ENCODE peak calls at places on chromosomes 3 and 15, in eight cellular contexts. Y, W, R, B, P, G, H and M are unnamed samples. For H3K27me3 and H3K4me1, the result is how much of the 10 kb centered on the place peaks cover.

GRCh38 chr3:14000556-14000955 is 120.7 kb upstream of the WNT7A start:
- DNase-seq in Y (no peak), W (no peak), R (no peak), B (no peak), P (no peak), G (no peak), H (no peak), M (no peak)

GRCh38 chr3:120153294-120153693 is 59.0 kb upstream of the GSK3B start:
- DNase-seq in Y (no peak), W (no peak), R (peak), B (no peak), P (no peak), G (no peak), H (peak), M (no peak)

GRCh38 chr3:106913111-106913698 is 464.0 kb upstream of the CCDC54 start:
- DNase-seq in Y (no peak), W (no peak), R (peak), B (no peak), P (no peak), G (no peak), H (no peak), M (no peak)

GRCh38 chr3:184320099-184320445 is 5.7 kb downstream of the EIF4G1 start:
- DNase-seq in Y (peak), W (peak), R (peak), B (peak), P (peak), G (peak), H (no peak), M (peak)

GRCh38 chr15:85689729-85690128 is 105.0 kb downstream of the KLHL25 start:
- DNase-seq in Y (peak), W (peak), R (peak), B (peak), P (no peak), G (no peak), H (no peak), M (no peak)

GRCh38 chr3:161915283-161915682 is 418.7 kb downstream of the OTOL1 start:
- DNase-seq in Y (no peak), W (no peak), R (no peak), B (no peak), P (no peak), G (no peak), H (no peak), M (no peak)

GRCh38 chr3:58325525-58325992 is 7.1 kb upstream of the PXK start:
- DNase-seq in Y (no peak), W (no peak), R (peak), B (no peak), P (no peak), G (no peak), H (no peak), M (no peak)

GRCh38 chr3:20099020-20099539 is 58.8 kb downstream of the KAT2B start:
- DNase-seq in Y (no peak), W (no peak), R (no peak), B (no peak), P (no peak), G (no peak), H (no peak), M (no peak)

GRCh38 chr15:29550834-29551465 is 271.3 kb downstream of the TJP1 start:
- DNase-seq in Y (no peak), W (no peak), R (no peak), B (no peak), P (no peak), G (no peak), H (no peak), M (no peak)

GRCh38 chr3:187014417-187014864 is 84.1 kb downstream of the ST6GAL1 start:
- DNase-seq in Y (no peak), W (no peak), R (peak), B (no peak), P (no peak), G (no peak), H (no peak), M (peak)

GRCh38 chr3:61966200-61966599 is 404.8 kb downstream of the PTPRG start:
- DNase-seq in Y (no peak), W (no peak), R (peak), B (no peak), P (no peak), G (no peak), H (peak), M (no peak)

GRCh38 chr3:62803276-62803675 is 71.9 kb downstream of the CADPS start:
- DNase-seq in Y (no peak), W (no peak), R (no peak), B (no peak), P (no peak), G (no peak), H (no peak), M (no peak)

GRCh38 chr15:25682349-25682748 is 180.8 kb downstream of the ATP10A start:
- DNase-seq in Y (no peak), W (peak), R (no peak), B (no peak), P (peak), G (no peak), H (no peak), M (no peak)

GRCh38 chr3:63353383-63353782 is 75.3 kb downstream of the SYNPR start:
- DNase-seq in Y (no peak), W (no peak), R (peak), B (no peak), P (no peak), G (no peak), H (no peak), M (no peak)

GRCh38 chr3:40586866-40587265 is 62.1 kb downstream of the ZNF621 start:
- DNase-seq in Y (no peak), W (no peak), R (no peak), B (no peak), P (no peak), G (no peak), H (no peak), M (no peak)

GRCh38 chr15:53522878-53523455 is 236.5 kb downstream of the WDR72 start:
- DNase-seq in Y (no peak), W (no peak), R (no peak), B (no peak), P (peak), G (no peak), H (no peak), M (no peak)

GRCh38 chr3:132006605-132007204 is 28.1 kb downstream of the CPNE4 start:
- DNase-seq in Y (peak), W (no peak), R (peak), B (peak), P (peak), G (no peak), H (no peak), M (no peak)

GRCh38 chr3:181710581-181711255 is 1.0 kb upstream of the SOX2 start:
- DNase-seq in Y (no peak), W (no peak), R (no peak), B (no peak), P (no peak), G (no peak), H (no peak), M (no peak)
- H3K27me3 ChIP-seq in Y (half or more), W (under half), R (under half), B (under half), P (half or more), G (half or more), H (half or more), M (half or more)

GRCh38 chr3:188239035-188239434 is 85.1 kb downstream of the LPP start:
- DNase-seq in Y (no peak), W (no peak), R (no peak), B (no peak), P (no peak), G (no peak), H (no peak), M (peak)

GRCh38 chr3:188239577-188239976 is 85.6 kb downstream of the LPP start:
- DNase-seq in Y (no peak), W (no peak), R (no peak), B (no peak), P (no peak), G (no peak), H (no peak), M (no peak)

GRCh38 chr3:188241883-188242282 is 87.9 kb downstream of the LPP start:
- DNase-seq in Y (no peak), W (no peak), R (no peak), B (no peak), P (no peak), G (no peak), H (no peak), M (no peak)

GRCh38 chr3:188241072-188241471 is 87.1 kb downstream of the LPP start:
- DNase-seq in Y (no peak), W (peak), R (peak), B (no peak), P (peak), G (no peak), H (no peak), M (no peak)

DNA sequence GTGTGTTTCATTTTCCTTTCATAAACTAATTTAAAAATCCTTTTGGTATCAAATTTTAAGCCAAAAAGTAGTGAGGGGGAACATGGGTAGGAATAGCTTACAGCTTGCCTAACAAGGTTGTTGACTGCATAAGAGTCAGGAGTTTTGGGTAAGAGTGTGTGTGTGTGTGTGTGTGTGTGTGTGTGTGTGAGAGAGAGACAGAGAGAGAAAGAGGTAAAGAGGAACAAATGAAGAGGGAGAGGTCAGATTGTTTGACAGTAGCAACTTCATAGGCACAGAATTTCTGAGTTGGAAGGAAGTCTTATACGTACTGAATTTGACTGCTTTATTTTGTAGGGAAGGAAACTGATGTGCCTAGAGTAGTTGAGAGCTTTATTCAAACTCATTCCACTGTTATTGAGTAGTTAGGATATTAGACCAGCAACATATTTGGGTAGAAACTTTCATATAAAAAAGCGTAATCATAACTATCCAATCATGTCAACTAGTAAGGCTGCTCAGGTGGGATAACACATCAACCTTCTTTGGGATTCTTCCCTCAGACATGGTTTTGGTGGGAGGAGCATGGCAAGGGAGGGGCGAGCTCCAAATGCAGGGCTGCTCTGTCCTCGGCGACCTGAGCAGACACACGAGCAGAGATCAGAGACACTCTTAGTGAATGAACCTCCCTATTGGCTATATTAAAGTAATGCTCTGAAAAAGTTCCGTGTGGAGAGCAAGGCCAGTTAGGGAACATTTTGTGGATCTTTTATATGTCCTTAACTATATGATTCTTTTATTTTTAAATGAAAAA is 86.4 kb downstream of the LPP start:
- DNase-seq in Y (no peak), W (peak), R (no peak), B (no peak), P (no peak), G (no peak), H (no peak), M (no peak)
- H3K4me1 ChIP-seq in Y (half or more), W (under half), R (under half), B (under half), P (under half), G (under half), H (under half), M (under half)

DNA sequence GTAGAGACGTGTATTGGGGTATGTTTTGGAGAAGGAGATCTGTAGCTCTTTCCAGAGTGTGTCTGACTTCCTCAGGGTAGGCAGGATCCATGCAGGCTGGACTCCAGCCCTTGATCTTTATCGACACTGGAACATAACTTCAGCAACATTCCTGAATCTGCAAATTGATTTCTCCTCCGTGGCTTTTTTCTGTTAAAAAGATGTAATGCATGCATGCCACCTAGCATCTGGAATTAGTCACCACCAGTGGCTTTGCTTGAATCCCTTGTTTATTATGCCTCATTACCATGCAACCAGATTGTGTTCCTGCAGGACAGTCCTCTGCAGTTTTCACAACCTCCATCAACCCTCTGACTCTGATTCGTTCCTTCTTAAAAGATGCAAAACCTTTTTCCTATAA is 86.1 kb downstream of the CCNL1 start:
- DNase-seq in Y (no peak), W (no peak), R (peak), B (no peak), P (no peak), G (no peak), H (no peak), M (no peak)
- TF ChIP-seq CTCF in Y (no peak), W (no peak), R (no peak), B (no peak), P (no peak), G (no peak), H (no peak), M (no peak)

DNA sequence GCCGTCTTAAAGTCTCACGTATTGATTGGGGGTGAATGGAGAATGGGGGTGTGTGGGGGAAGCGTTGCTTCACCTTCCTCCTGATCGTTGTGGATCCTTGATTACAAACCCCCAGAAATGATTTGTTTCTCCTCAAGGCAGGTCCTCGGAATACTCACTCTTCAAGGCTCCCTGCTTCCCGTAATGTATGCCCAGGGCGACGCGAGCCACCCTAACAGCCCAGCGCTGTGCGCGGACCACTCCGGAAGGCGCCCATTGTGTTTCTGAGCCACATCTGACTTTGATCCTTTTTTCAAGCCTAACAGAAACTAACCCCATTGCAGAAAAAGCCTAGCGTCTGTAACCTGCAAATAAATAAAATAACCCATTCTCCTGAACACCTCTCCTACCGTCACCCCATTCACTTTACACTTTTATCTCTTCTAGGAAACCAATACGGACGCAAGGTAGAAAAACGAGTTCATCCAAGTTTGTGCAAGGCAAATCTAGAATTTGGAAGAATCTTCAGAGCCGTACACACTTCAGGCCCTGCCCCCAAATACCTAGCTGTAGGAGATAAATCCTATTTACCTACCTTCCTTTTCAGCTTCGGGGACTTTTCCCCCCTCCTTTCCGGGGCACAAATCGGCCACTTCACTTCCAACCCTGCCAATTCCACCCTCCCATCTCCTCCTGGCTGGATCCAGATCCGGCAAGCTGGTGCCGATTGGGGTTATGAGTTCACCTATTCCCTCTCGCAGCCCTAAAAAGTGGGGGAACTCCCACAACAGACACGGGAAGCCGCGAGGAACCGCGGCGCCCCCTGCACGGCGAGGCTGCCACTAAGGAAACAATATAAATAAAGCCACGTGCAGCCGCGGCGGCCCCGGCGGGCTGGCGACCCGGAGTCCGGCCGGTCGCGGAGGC is 1.1 kb downstream of the PRTG start:
- DNase-seq in Y (no peak), W (peak), R (no peak), B (peak), P (no peak), G (peak), H (no peak), M (no peak)
- H3K27me3 ChIP-seq in Y (under half), W (under half), R (under half), B (under half), P (under half), G (under half), H (under half), M (under half)

DNA sequence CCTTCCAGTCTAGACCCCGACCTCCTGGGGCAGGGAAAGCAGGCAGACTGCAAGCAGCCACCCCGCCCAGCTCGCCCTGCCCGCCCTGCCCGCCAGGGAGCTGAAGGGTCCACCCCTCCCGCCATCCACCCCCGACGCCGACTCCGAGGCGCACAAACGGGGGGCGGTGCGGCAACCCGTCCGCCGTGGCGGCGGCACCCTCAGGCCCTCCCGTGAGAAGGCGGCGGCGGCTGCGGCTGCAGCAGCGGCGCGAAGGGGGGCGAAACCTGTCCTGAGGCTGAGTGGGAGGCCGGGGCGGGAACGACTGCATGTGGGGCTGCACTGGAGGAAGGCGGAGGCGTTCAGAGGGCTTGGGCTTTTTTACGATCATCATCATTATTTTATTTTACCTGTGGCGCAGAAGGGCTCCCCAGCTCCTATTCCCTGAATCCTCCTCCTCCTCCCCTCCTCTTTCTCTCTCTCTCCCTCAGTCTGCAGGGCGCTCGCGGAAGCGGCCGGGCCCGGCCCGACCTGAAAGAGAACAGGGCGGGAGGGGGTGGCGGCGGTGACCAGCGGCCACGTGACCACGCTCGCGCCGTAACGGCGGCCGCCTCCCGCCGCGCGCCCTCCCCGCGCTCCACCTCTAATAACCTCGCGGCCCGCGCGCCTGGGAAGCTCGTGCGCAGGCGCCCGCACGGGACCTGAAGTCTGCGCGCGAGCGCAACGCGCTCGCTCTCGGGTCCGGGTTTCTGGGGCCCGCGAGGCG is at the start of gene TBC1D5:
- DNase-seq in Y (peak), W (peak), R (peak), B (peak), P (peak), G (peak), H (no peak), M (peak)
- H3K4me1 ChIP-seq in Y (half or more), W (under half), R (under half), B (under half), P (under half), G (under half), H (under half), M (under half)

GRCh38 chr3:126351771-126352475 is 5.3 kb downstream of the KLF15 start:
- DNase-seq in Y (no peak), W (peak), R (no peak), B (no peak), P (no peak), G (peak), H (no peak), M (no peak)
- TF ChIP-seq CTCF in Y (no peak), W (no peak), R (no peak), B (no peak), P (no peak), G (peak), H (no peak), M (no peak)

GRCh38 chr3:45234250-45234649 is 8.2 kb upstream of the TMEM158 start:
- DNase-seq in Y (no peak), W (no peak), R (no peak), B (no peak), P (no peak), G (no peak), H (no peak), M (no peak)

GRCh38 chr3:45240292-45240691 is 14.2 kb upstream of the TMEM158 start:
- DNase-seq in Y (no peak), W (no peak), R (no peak), B (no peak), P (no peak), G (no peak), H (no peak), M (no peak)

GRCh38 chr3:45241206-45241605 is 15.1 kb upstream of the TMEM158 start:
- DNase-seq in Y (no peak), W (no peak), R (no peak), B (no peak), P (no peak), G (no peak), H (no peak), M (no peak)

GRCh38 chr3:45235409-45235808 is 9.3 kb upstream of the TMEM158 start:
- DNase-seq in Y (no peak), W (no peak), R (no peak), B (no peak), P (no peak), G (no peak), H (no peak), M (no peak)

DNA sequence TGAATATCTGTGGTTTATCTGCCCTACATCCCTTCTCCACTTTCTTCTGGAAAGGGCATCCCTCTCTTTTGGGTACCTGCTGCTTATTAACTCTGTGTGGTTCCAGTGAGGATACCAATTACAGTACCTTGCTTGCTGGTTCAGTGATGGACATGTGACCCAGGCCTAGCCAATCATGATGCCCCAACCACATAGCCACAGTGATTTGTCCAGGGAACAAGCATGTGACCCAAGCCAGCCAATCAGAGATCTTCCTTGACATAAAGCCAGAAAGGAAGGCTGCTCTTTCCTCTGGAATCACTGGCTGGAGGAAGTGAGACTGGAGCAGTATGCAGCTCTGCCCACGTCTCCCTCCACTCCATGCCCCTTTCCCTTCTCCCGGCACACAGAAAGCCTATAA is 10.9 kb upstream of the TMEM158 start:
- DNase-seq in Y (no peak), W (no peak), R (no peak), B (no peak), P (no peak), G (no peak), H (no peak), M (no peak)
- H3K27me3 ChIP-seq in Y (under half), W (under half), R (under half), B (under half), P (under half), G (under half), H (under half), M (under half)

DNA sequence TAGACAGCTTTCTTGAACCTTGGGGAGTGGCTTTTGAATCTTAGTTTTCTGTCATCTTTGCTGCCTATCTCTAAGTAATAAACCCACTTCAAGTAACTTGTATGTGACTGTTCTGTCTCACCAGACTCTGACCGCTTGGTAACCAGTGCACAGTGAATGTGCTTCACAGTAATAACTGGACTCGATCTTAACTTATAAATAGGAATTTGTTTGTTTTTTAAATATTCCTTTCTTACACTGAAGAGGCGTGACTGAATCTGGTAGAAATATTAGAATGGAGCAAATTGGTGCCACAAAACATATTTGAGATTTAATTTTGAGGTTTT is 318.0 kb downstream of the GBE1 start:
- DNase-seq in Y (no peak), W (no peak), R (no peak), B (no peak), P (no peak), G (no peak), H (no peak), M (no peak)
- H3K4me1 ChIP-seq in Y (under half), W (under half), R (under half), B (under half), P (under half), G (under half), H (under half), M (under half)